ENCODE peak calls at places on chromosome 7, in six cellular contexts. A, M, T, I, V and W are unnamed samples.
A peak's percentile ranks its signal among the peaks of the same experiment; 100 is the strongest.

GRCh38 chr7:111174476-111174875 is 83.5 kb downstream of the LRRN3 start:
- DNase-seq in T (no peak), V (no peak), A (no peak), M (no peak), I (no peak), W (no peak)

GRCh38 chr7:14424675-14425074 is 435.2 kb upstream of the ETV1 start:
- DNase-seq in I (no peak), V (no peak), M (no peak), T (no peak), A (peak; percentile 36), W (no peak)

GRCh38 chr7:47470567-47471357 is 111.1 kb downstream of the TNS3 start:
- DNase-seq in A (no peak), V (peak; percentile 76), T (peak; percentile 70), M (no peak), I (peak; percentile 13), W (no peak)

GRCh38 chr7:55086413-55087201 is 67.8 kb downstream of the EGFR start:
- DNase-seq in V (no peak), M (peak; percentile 88), T (no peak), A (peak; percentile 78), I (peak; percentile 90), W (peak; percentile 90)

GRCh38 chr7:66627151-66627681 is 1.5 kb upstream of the KCTD7 start:
- DNase-seq in I (peak; percentile 85), T (no peak), M (peak; percentile 78), V (no peak), A (no peak), W (peak; percentile 89)

GRCh38 chr7:97174308-97174707 is 56.8 kb downstream of the SDHAF3 start:
- DNase-seq in A (no peak), T (no peak), I (peak; percentile 46), V (no peak), M (peak; percentile 4), W (peak; percentile 18)

GRCh38 chr7:20152057-20152456 is 65.1 kb downstream of the MACC1 start:
- DNase-seq in T (no peak), V (no peak), A (no peak), M (no peak), I (no peak), W (no peak)

GRCh38 chr7:2526659-2527504 is 7.3 kb downstream of the LFNG start:
- DNase-seq in V (no peak), T (no peak), M (no peak), I (no peak), A (no peak), W (no peak)

GRCh38 chr7:100486753-100487446 is 3.2 kb downstream of the NYAP1 start:
- DNase-seq in A (peak; percentile 16), I (peak; percentile 30), T (peak; percentile 59), V (peak; percentile 52), M (no peak), W (peak; percentile 27)

GRCh38 chr7:45971661-45972175 is 50.6 kb upstream of the IGFBP3 start:
- DNase-seq in A (no peak), T (no peak), V (no peak), I (no peak), M (no peak), W (no peak)

GRCh38 chr7:110595694-110596093 is 495.2 kb upstream of the LRRN3 start:
- DNase-seq in M (no peak), V (no peak), I (no peak), T (peak; percentile 8), A (no peak), W (no peak)

GRCh38 chr7:78489851-78490250 is 691.3 kb downstream of the PHTF2 start:
- DNase-seq in T (no peak), A (no peak), M (peak; percentile 9), I (peak; percentile 42), V (no peak), W (no peak)

GRCh38 chr7:159063046-159063840 is 81.4 kb downstream of the VIPR2 start:
- DNase-seq in V (no peak), M (no peak), I (no peak), A (no peak), T (no peak), W (no peak)

GRCh38 chr7:158868754-158869410 is 12.5 kb downstream of the DYNC2I1 start:
- DNase-seq in M (no peak), I (no peak), T (no peak), V (no peak), A (no peak), W (no peak)

DNA sequence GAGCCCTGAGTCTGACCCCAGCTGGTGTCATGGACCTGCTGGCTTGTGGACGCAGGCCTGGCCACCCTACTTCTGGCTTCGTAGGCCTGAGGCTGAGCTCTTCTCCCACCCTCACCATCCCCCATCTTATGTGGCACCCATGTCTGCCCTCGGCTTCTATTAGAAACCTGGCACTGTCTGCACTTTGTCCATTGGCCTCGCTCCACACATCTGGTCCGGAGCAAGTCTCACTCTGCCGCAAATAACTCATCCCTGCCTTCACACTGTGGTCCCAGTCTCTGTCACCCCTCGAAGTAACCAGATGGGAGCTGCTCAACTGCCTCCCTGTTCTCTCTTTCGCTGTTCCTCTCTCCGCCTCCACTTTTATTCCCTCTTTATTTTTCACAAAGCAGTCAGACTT is 78.6 kb downstream of the TRRAP start:
- DNase-seq in V (no peak), T (no peak), M (no peak), A (no peak), I (peak; percentile 3), W (no peak)
- H3K4me2 ChIP-seq in V (no peak overlapping the region), T (no peak overlapping the region), M (no peak overlapping the region), A (no peak overlapping the region), I (no peak overlapping the region), W (no peak overlapping the region)

GRCh38 chr7:126450269-126450671 is 802.5 kb downstream of the GRM8 start:
- DNase-seq in A (no peak), T (no peak), M (no peak), V (no peak), I (no peak), W (no peak)

GRCh38 chr7:126445991-126446390 is 806.8 kb downstream of the GRM8 start:
- DNase-seq in A (no peak), I (no peak), M (no peak), T (no peak), V (no peak), W (no peak)

GRCh38 chr7:126449621-126450268 is 803.0 kb downstream of the GRM8 start:
- DNase-seq in T (no peak), M (no peak), A (no peak), I (no peak), V (no peak), W (no peak)

GRCh38 chr7:126443951-126444350 is 808.8 kb downstream of the GRM8 start:
- DNase-seq in A (no peak), V (no peak), I (no peak), T (no peak), M (no peak), W (no peak)

DNA sequence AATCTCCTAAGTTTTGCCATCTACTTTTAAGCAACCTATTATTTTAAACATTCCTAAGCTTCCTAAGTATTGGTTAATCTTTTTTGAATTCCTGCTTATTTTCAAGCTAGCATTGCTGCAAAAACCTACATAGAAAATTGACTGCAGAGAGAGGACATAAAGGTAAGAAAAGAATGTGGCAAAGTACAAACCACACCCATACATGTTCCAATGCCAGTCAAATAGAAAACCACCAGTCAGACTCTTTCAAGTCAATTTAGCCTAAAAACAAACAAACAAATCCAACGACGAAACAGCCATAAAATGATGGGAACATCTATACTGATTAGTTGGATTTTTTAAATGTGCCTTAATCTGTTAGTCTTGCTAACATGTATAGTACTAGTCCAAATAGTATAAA is 804.8 kb downstream of the GRM8 start:
- DNase-seq in V (no peak), T (no peak), A (no peak), I (no peak), M (no peak), W (no peak)
- H3K4me2 ChIP-seq in V (no peak overlapping the region), T (no peak overlapping the region), A (no peak overlapping the region), I (no peak overlapping the region), M (no peak overlapping the region), W (no peak overlapping the region)

GRCh38 chr7:81327873-81328272 is 409.0 kb upstream of the SEMA3C start:
- DNase-seq in V (no peak), T (no peak), M (no peak), I (peak; percentile 13), A (no peak), W (no peak)

GRCh38 chr7:81333536-81333935 is 414.7 kb upstream of the SEMA3C start:
- DNase-seq in M (no peak), I (no peak), A (no peak), T (no peak), V (no peak), W (no peak)

GRCh38 chr7:81333004-81333403 is 414.2 kb upstream of the SEMA3C start:
- DNase-seq in M (peak; percentile 43), V (no peak), I (peak; percentile 44), T (no peak), A (peak; percentile 46), W (peak; percentile 76)

GRCh38 chr7:81330108-81330507 is 411.3 kb upstream of the SEMA3C start:
- DNase-seq in M (no peak), V (no peak), A (no peak), I (no peak), T (no peak), W (no peak)

GRCh38 chr7:81331061-81332018 is 412.5 kb upstream of the SEMA3C start:
- DNase-seq in T (no peak), I (peak; percentile 17), A (no peak), V (no peak), M (no peak), W (peak; percentile 48)
- H3K4me2 ChIP-seq in T (no peak overlapping the region), I (peak overlapping the region; percentile 17), A (no peak overlapping the region), V (no peak overlapping the region), M (no peak overlapping the region), W (peak overlapping the region; percentile 64)

GRCh38 chr7:43295429-43295828 is 183.0 kb downstream of the HECW1 start:
- DNase-seq in I (no peak), M (no peak), V (peak; percentile 62), T (no peak), A (no peak), W (no peak)
- H3K4me2 ChIP-seq in I (no peak overlapping the region), M (no peak overlapping the region), V (no peak overlapping the region), T (peak overlapping the region; percentile 42), A (no peak overlapping the region), W (no peak overlapping the region)

GRCh38 chr7:108004220-108005142 is 1.5 kb upstream of the LAMB1 start:
- DNase-seq in V (peak; percentile 45), A (peak; percentile 55), T (peak; percentile 39), M (peak; percentile 62), I (peak; percentile 63), W (peak; percentile 70)
- H3K4me2 ChIP-seq in V (peak overlapping the region; percentile 79), A (peak overlapping the region; percentile 99), T (peak overlapping the region; percentile 91), M (no peak overlapping the region), I (no peak overlapping the region), W (peak overlapping the region; percentile 23)

DNA sequence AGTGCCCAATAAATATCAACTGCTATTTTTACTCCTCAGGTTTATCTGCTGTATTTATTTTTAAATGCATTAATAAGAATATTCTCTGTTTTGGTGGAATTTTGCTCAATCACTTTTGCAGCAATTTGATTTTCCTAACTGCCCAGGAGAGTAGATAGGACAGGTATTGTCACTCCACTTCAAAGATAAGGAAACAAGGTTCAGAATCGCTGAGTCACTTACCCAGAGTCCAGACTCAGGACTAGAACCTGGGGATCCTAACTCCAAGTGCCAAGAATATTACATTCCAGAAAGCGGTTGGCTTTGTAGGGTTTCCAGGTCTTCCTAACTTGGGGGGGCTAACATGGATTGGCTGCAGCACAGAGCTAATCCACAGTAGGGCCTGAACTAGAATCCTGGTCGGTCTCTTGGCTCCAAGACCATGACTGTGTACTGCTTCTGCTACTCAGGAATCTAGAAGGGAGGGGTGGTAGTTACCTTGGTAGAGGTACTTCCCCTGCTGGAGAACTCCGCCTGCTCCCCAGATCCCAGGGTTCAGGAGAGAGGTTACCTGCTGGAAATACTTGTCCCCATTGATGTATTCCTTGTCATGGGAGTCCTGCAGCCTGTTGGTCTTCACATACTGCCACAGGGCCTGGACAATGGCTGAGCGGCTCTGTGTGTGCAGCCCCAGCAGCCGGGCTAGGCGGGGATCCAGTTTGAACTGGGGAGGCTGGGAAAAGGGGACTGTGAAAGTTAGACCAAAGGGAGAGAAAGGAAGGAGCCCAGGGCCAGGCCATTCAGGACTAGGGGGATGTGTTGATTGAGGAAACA is 7.3 kb downstream of the SMARCD3 start:
- DNase-seq in T (no peak), I (no peak), V (no peak), M (no peak), A (no peak), W (no peak)
- H3K4me2 ChIP-seq in T (no peak overlapping the region), I (no peak overlapping the region), V (no peak overlapping the region), M (no peak overlapping the region), A (no peak overlapping the region), W (no peak overlapping the region)